ENCODE peak calls at places on chromosome 13, in four cellular contexts. I is neural progenitor cell, N is IMR-90, B is GM23248. D is an unnamed sample.

GRCh38 chr13:33560722-33561121 is 257.2 kb upstream of the RFC3 start:
- DNase-seq in N (no peak), B (peak; percentile 34), I (no peak), D (no peak)

GRCh38 chr13:88622362-88622973 is 951.3 kb downstream of the SLITRK5 start:
- DNase-seq in B (no peak), N (no peak), I (no peak), D (no peak)

GRCh38 chr13:36837354-36838092 is 18.5 kb downstream of the RFXAP start:
- DNase-seq in N (no peak), B (no peak), I (no peak), D (no peak)

GRCh38 chr13:52931913-52932312 is 83.5 kb upstream of the PCDH8 start:
- DNase-seq in B (no peak), I (peak; percentile 9), N (no peak), D (no peak)

GRCh38 chr13:67619346-67619745 is 389.2 kb upstream of the PCDH9 start:
- DNase-seq in N (peak; percentile 59), I (no peak), B (no peak), D (no peak)

GRCh38 chr13:97849305-97849704 is 104.2 kb upstream of the IPO5 start:
- DNase-seq in N (peak; percentile 52), I (peak; percentile 20), B (peak; percentile 41), D (peak; percentile 49)

GRCh38 chr13:75507027-75508001 is 25.3 kb upstream of the TBC1D4 start:
- DNase-seq in I (no peak), N (no peak), B (no peak), D (no peak)

GRCh38 chr13:99033814-99034213 is 56.0 kb upstream of the DOCK9 start:
- DNase-seq in B (peak; percentile 62), N (peak; percentile 28), I (peak; percentile 33), D (peak; percentile 16)

GRCh38 chr13:45219123-45219891 is 18.5 kb upstream of the KCTD4 start:
- DNase-seq in B (peak; percentile 20), N (no peak), I (no peak), D (no peak)

GRCh38 chr13:107275945-107276614 is 708.1 kb upstream of the ARGLU1 start:
- DNase-seq in B (peak; percentile 48), I (no peak), N (no peak), D (peak; percentile 11)

GRCh38 chr13:29567411-29567810 is 28.1 kb downstream of the SLC7A1 start:
- DNase-seq in I (no peak), N (no peak), B (no peak), D (peak; percentile 84)

GRCh38 chr13:21322304-21322965 is 136.7 kb downstream of the ZDHHC20 start:
- DNase-seq in N (no peak), B (no peak), I (no peak), D (no peak)

GRCh38 chr13:48391257-48391656 is 21.7 kb downstream of the LPAR6 start:
- DNase-seq in B (no peak), N (no peak), I (no peak), D (no peak)

GRCh38 chr13:67827992-67828391 is 597.9 kb upstream of the PCDH9 start:
- DNase-seq in B (no peak), I (no peak), N (no peak), D (no peak)

GRCh38 chr13:73351730-73352129 is 292.9 kb downstream of the KLF5 start:
- DNase-seq in B (no peak), N (no peak), I (no peak), D (no peak)

GRCh38 chr13:33454844-33455256 is 169.3 kb upstream of the STARD13 start:
- DNase-seq in N (peak; percentile 36), B (peak; percentile 79), I (no peak), D (no peak)

GRCh38 chr13:103388839-103389238 is 322.6 kb upstream of the SLC10A2 start:
- DNase-seq in N (no peak), I (no peak), B (no peak), D (no peak)

GRCh38 chr13:50917572-50917971 is 8.0 kb downstream of the RNASEH2B start:
- DNase-seq in I (no peak), B (peak; percentile 24), N (no peak), D (no peak)

GRCh38 chr13:19967619-19968018 is 9.1 kb downstream of the ZMYM2 start:
- DNase-seq in N (no peak), B (no peak), I (no peak), D (no peak)
- H3K36me3 ChIP-seq in N (peaks cover 27% of the 10 kb centered on the region), B (peaks cover 66% of the 10 kb centered on the region), I (peaks cover 26% of the 10 kb centered on the region), D (peaks cover 12% of the 10 kb centered on the region)

DNA sequence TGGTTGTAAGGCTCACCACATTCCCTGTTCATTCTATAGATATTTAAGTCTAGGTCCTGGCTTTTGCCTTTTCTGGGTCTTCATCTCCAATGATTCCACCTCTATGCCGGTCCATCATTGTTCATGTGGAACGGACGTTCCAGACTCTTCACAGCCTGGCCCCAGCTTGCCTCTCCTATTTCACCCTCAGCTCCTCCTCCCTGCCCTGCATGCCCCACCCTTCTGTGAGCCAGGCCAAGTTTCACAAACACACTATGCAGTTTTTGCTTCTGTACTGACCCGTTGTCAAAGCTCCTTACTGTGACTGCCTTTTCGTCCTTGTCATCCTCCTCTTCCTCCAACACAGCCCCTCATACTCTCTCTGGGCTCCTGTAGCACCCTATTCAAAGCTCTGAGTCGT is 31.3 kb downstream of the TEX26 start:
- DNase-seq in N (peak; percentile 29), B (peak; percentile 53), I (no peak), D (peak; percentile 4)
- H3K27ac ChIP-seq in N (no peak overlapping the region), B (no peak overlapping the region), I (no peak overlapping the region), D (no peak overlapping the region)

GRCh38 chr13:110195547-110196485 is 111.1 kb downstream of the COL4A1 start:
- DNase-seq in N (peak; percentile 40), B (no peak), I (no peak), D (no peak)

GRCh38 chr13:110197041-110197440 is 109.9 kb downstream of the COL4A1 start:
- DNase-seq in N (peak; percentile 57), B (no peak), I (no peak), D (no peak)

GRCh38 chr13:110193491-110193890 is 113.5 kb downstream of the COL4A1 start:
- DNase-seq in N (no peak), I (no peak), B (no peak), D (no peak)

GRCh38 chr13:110197471-110197870 is 109.5 kb downstream of the COL4A1 start:
- DNase-seq in I (no peak), N (no peak), B (no peak), D (no peak)

GRCh38 chr13:110194456-110194855 is 112.5 kb downstream of the COL4A1 start:
- DNase-seq in B (no peak), I (no peak), N (no peak), D (no peak)
- H3K36me3 ChIP-seq in B (peaks cover 9% of the 10 kb centered on the region), I (no peaks in the 10 kb centered on the region), N (peaks cover 59% of the 10 kb centered on the region), D (no peaks in the 10 kb centered on the region)

GRCh38 chr13:19862511-19863313 is 737 bp downstream of the ZMYM5 start:
- DNase-seq in I (peak; percentile 66), B (peak; percentile 65), N (peak; percentile 7), D (peak; percentile 46)
- H3K27ac ChIP-seq in I (peak overlapping the region; percentile 91), B (peak overlapping the region; percentile 84), N (peak overlapping the region; percentile 84), D (peak overlapping the region; percentile 80)

DNA sequence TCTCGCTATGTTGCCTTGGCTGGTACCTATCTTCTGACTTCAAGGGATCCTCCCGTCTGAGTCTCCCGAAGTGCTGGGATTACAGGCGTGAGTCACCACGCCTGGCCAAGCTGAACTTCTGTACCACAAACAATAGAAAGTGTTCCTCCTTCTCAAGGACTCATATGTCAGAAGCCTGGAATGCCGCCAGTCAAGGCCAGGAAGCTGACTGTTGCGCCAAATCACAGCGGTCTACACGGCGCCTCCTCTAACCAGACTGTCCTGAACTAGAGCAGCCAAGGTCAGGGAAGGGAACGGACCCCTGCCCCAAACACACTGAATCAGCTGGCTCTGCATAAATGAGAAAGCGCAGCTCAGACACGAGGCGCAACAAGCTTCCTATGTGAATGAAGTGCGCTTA is 14.6 kb downstream of the RAB20 start:
- DNase-seq in N (peak; percentile 89), B (peak; percentile 52), I (no peak), D (peak; percentile 41)
- H3K36me3 ChIP-seq in N (no peaks in the 10 kb centered on the region), B (no peaks in the 10 kb centered on the region), I (no peaks in the 10 kb centered on the region), D (no peaks in the 10 kb centered on the region)

GRCh38 chr13:91716436-91717065 is 318.1 kb downstream of the GPC5 start:
- DNase-seq in N (no peak), B (no peak), I (no peak), D (no peak)
- H3K27ac ChIP-seq in N (no peak overlapping the region), B (no peak overlapping the region), I (no peak overlapping the region), D (no peak overlapping the region)